ENCODE peak calls at places on chromosomes 13 and 19, in five cellular contexts. One of them, this sample, is unnamed.
A peak's percentile ranks its signal among the peaks of the same experiment; 100 is the strongest.

GRCh38 chr19:36059180-36059910 is 4.6 kb downstream of the WDR62 start:
- DNase-seq in ascending aorta: no peak
- DNase-seq in psoas muscle: no peak
- DNase-seq in fibroblast of the aortic adventitia: no peak
- DNase-seq in adipocyte: no peak
- DNase-seq in this sample: no peak

GRCh38 chr19:3285647-3286176 is 61.3 kb downstream of the CELF5 start:
- DNase-seq in ascending aorta: no peak
- DNase-seq in psoas muscle: no peak
- DNase-seq in fibroblast of the aortic adventitia: no peak
- DNase-seq in adipocyte: no peak
- DNase-seq in this sample: peak; percentile 35

GRCh38 chr19:50050406-50051223 is 24.8 kb downstream of the ZNF473 start:
- DNase-seq in ascending aorta: peak; percentile 85
- DNase-seq in psoas muscle: peak; percentile 84
- DNase-seq in fibroblast of the aortic adventitia: peak; percentile 61
- DNase-seq in adipocyte: peak; percentile 97
- DNase-seq in this sample: peak; percentile 78

GRCh38 chr13:93529961-93530360 is 303.4 kb downstream of the GPC6 start:
- DNase-seq in ascending aorta: no peak
- DNase-seq in psoas muscle: no peak
- DNase-seq in fibroblast of the aortic adventitia: no peak
- DNase-seq in adipocyte: no peak
- DNase-seq in this sample: peak; percentile 44

GRCh38 chr13:104641309-104641708 is 1575.1 kb upstream of the SLC10A2 start:
- DNase-seq in ascending aorta: no peak
- DNase-seq in psoas muscle: no peak
- DNase-seq in fibroblast of the aortic adventitia: no peak
- DNase-seq in adipocyte: peak; percentile 35
- DNase-seq in this sample: peak; percentile 41

GRCh38 chr13:25719666-25720065 is 332.1 kb downstream of the SHISA2 start:
- DNase-seq in ascending aorta: no peak
- DNase-seq in psoas muscle: no peak
- DNase-seq in fibroblast of the aortic adventitia: no peak
- DNase-seq in adipocyte: no peak
- DNase-seq in this sample: no peak

GRCh38 chr13:50255639-50256038 is 240.4 kb downstream of the KCNRG start:
- DNase-seq in ascending aorta: no peak
- DNase-seq in psoas muscle: no peak
- DNase-seq in fibroblast of the aortic adventitia: no peak
- DNase-seq in adipocyte: peak; percentile 24
- DNase-seq in this sample: peak; percentile 20

GRCh38 chr19:33239223-33239975 is 13.7 kb upstream of the SLC7A10 start:
- DNase-seq in ascending aorta: no peak
- DNase-seq in psoas muscle: no peak
- DNase-seq in fibroblast of the aortic adventitia: no peak
- DNase-seq in adipocyte: no peak
- DNase-seq in this sample: no peak

GRCh38 chr13:24267283-24267682 is 42.1 kb upstream of the C1QTNF9 start:
- DNase-seq in ascending aorta: no peak
- DNase-seq in psoas muscle: no peak
- DNase-seq in fibroblast of the aortic adventitia: peak; percentile 65
- DNase-seq in adipocyte: no peak
- DNase-seq in this sample: no peak

GRCh38 chr13:50687545-50687944 is 155.9 kb downstream of the DLEU7 start:
- DNase-seq in ascending aorta: no peak
- DNase-seq in psoas muscle: no peak
- DNase-seq in fibroblast of the aortic adventitia: no peak
- DNase-seq in adipocyte: no peak
- DNase-seq in this sample: no peak

GRCh38 chr13:29521336-29521735 is 74.2 kb downstream of the SLC7A1 start:
- DNase-seq in ascending aorta: no peak
- DNase-seq in psoas muscle: no peak
- DNase-seq in fibroblast of the aortic adventitia: no peak
- DNase-seq in adipocyte: no peak
- DNase-seq in this sample: no peak

GRCh38 chr19:19098703-19099632 is 35.2 kb downstream of the SLC25A42 start:
- DNase-seq in ascending aorta: no peak
- DNase-seq in psoas muscle: no peak
- DNase-seq in fibroblast of the aortic adventitia: no peak
- DNase-seq in adipocyte: peak; percentile 14
- DNase-seq in this sample: no peak

GRCh38 chr19:46015080-46015960 is 7.5 kb downstream of the PGLYRP1 start:
- DNase-seq in ascending aorta: no peak
- DNase-seq in psoas muscle: peak; percentile 54
- DNase-seq in fibroblast of the aortic adventitia: no peak
- DNase-seq in adipocyte: peak; percentile 48
- DNase-seq in this sample: peak; percentile 17

GRCh38 chr19:48290923-48291700 is 21.2 kb downstream of the ZNF114 start:
- DNase-seq in ascending aorta: peak; percentile 86
- DNase-seq in psoas muscle: peak; percentile 87
- DNase-seq in fibroblast of the aortic adventitia: peak; percentile 91
- DNase-seq in adipocyte: peak; percentile 89
- DNase-seq in this sample: peak; percentile 78
- H3K4me3 ChIP-seq in ascending aorta: peak overlapping the region; percentile 45
- H3K4me3 ChIP-seq in psoas muscle: peak overlapping the region; percentile 53
- H3K4me3 ChIP-seq in fibroblast of the aortic adventitia: peak overlapping the region; percentile 67
- H3K4me3 ChIP-seq in adipocyte: peak overlapping the region; percentile 78
- H3K4me3 ChIP-seq in this sample: peak overlapping the region; percentile 60

DNA sequence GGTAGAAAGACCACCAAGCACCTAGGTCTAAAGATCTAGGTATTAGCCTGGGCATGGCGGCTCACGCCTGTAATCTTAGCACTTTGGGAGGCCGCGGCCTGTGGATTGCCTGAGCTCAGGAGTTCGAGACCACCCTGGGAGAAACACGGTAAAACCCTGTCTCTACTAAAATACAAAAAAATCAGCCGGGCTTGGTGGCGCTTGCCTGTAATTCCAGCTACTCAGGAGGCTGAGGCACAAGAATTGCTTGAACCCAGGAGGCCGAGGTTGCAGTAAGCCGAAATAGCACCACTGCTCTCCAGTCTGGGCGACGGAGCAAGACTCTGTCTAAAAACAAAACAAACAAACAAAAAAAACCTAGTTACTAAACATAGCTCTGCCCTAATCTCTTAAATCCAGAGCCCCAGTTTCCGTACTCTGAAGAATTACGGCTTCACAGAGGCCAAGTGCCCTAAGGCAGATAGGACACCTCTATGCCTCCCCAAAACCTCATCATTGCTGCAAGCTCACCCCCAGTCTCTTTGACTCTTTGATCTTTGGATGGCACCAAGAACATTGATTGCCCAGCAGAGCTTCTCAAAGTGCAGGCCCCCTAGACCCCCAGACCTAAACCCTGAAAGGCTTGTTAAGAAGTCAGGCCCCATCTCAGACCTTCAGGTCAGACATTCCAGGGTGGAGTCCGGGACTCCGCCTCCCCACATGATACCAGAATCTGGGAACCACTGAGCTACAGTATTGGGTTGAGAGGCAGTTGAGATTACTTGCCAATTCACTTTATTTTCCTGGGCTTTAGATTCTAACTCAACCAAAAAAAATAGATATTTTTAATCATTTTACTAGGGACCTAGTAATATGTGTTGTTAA is 2.8 kb downstream of the COL4A2 start:
- DNase-seq in ascending aorta: peak; percentile 59
- DNase-seq in psoas muscle: no peak
- DNase-seq in fibroblast of the aortic adventitia: no peak
- DNase-seq in adipocyte: no peak
- DNase-seq in this sample: no peak
- H3K4me3 ChIP-seq in ascending aorta: peak overlapping the region; percentile 84
- H3K4me3 ChIP-seq in psoas muscle: peak overlapping the region; percentile 77
- H3K4me3 ChIP-seq in fibroblast of the aortic adventitia: no peak overlapping the region
- H3K4me3 ChIP-seq in adipocyte: peak overlapping the region; percentile 92
- H3K4me3 ChIP-seq in this sample: no peak overlapping the region

GRCh38 chr19:30856376-30856775 is 484.2 kb downstream of the ZNF536 start:
- DNase-seq in ascending aorta: no peak
- DNase-seq in psoas muscle: no peak
- DNase-seq in fibroblast of the aortic adventitia: no peak
- DNase-seq in adipocyte: no peak
- DNase-seq in this sample: no peak

GRCh38 chr19:30855475-30855874 is 483.3 kb downstream of the ZNF536 start:
- DNase-seq in ascending aorta: no peak
- DNase-seq in psoas muscle: no peak
- DNase-seq in fibroblast of the aortic adventitia: no peak
- DNase-seq in adipocyte: no peak
- DNase-seq in this sample: no peak

GRCh38 chr19:30857388-30857787 is 485.2 kb downstream of the ZNF536 start:
- DNase-seq in ascending aorta: no peak
- DNase-seq in psoas muscle: no peak
- DNase-seq in fibroblast of the aortic adventitia: no peak
- DNase-seq in adipocyte: no peak
- DNase-seq in this sample: no peak

GRCh38 chr19:30856786-30857185 is 484.6 kb downstream of the ZNF536 start:
- DNase-seq in ascending aorta: no peak
- DNase-seq in psoas muscle: no peak
- DNase-seq in fibroblast of the aortic adventitia: no peak
- DNase-seq in adipocyte: no peak
- DNase-seq in this sample: no peak

DNA sequence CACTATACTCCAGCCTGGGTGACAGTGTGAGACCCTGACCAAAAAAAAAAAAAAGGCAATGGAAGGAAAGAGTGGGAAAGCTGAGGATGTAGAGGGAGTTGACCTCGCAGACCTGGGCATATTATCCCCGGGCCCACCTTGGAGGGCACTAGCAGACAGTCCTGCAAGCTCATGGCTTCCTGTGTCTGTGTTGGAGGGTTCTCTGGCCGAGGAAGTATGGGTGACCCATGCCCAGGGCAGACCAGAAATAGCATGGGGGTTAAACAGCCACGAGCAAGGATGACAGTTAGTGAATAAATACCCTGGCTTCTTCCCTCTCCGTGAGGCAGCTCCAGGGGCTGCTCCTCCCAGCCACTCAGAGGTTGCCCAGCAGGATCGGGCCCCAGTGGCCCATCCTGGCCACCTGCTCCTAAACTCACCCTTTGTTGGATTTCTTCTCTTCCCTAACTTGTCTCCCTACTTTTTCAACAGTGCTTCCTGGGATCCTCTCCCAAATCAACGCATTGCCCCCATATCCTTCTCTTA is 485.8 kb downstream of the ZNF536 start:
- DNase-seq in ascending aorta: peak; percentile 34
- DNase-seq in psoas muscle: no peak
- DNase-seq in fibroblast of the aortic adventitia: no peak
- DNase-seq in adipocyte: no peak
- DNase-seq in this sample: no peak
- H3K4me3 ChIP-seq in ascending aorta: no peak overlapping the region
- H3K4me3 ChIP-seq in psoas muscle: no peak overlapping the region
- H3K4me3 ChIP-seq in fibroblast of the aortic adventitia: no peak overlapping the region
- H3K4me3 ChIP-seq in adipocyte: no peak overlapping the region
- H3K4me3 ChIP-seq in this sample: no peak overlapping the region

GRCh38 chr13:30863231-30863630 is 42.8 kb upstream of the MEDAG start:
- DNase-seq in ascending aorta: peak; percentile 61
- DNase-seq in psoas muscle: no peak
- DNase-seq in fibroblast of the aortic adventitia: no peak
- DNase-seq in adipocyte: no peak
- DNase-seq in this sample: no peak
- H3K4me3 ChIP-seq in ascending aorta: no peak overlapping the region
- H3K4me3 ChIP-seq in psoas muscle: peak overlapping the region; percentile 46
- H3K4me3 ChIP-seq in fibroblast of the aortic adventitia: no peak overlapping the region
- H3K4me3 ChIP-seq in adipocyte: no peak overlapping the region
- H3K4me3 ChIP-seq in this sample: no peak overlapping the region

DNA sequence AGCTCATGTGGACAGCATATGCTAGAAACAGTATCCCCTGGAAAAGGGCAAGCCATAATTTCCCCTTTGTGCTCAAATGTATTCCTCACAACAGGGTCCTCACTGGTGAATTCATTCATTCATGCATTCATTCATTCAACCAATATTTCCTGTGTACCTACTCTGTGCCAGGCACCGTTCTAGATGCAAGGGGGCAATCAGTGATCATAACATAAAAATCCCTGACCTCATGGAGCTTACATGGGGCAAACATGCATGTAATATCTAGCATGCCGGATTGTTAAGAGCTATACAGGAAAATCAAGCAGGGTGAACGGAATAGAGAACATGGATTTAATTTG is 2.6 kb downstream of the RANBP3 start:
- DNase-seq in ascending aorta: no peak
- DNase-seq in psoas muscle: no peak
- DNase-seq in fibroblast of the aortic adventitia: no peak
- DNase-seq in adipocyte: no peak
- DNase-seq in this sample: no peak
- H3K4me3 ChIP-seq in ascending aorta: no peak overlapping the region
- H3K4me3 ChIP-seq in psoas muscle: no peak overlapping the region
- H3K4me3 ChIP-seq in fibroblast of the aortic adventitia: no peak overlapping the region
- H3K4me3 ChIP-seq in adipocyte: no peak overlapping the region
- H3K4me3 ChIP-seq in this sample: no peak overlapping the region

GRCh38 chr19:1455336-1456120 is 5.6 kb downstream of the APC2 start:
- DNase-seq in ascending aorta: no peak
- DNase-seq in psoas muscle: no peak
- DNase-seq in fibroblast of the aortic adventitia: peak; percentile 56
- DNase-seq in adipocyte: peak; percentile 63
- DNase-seq in this sample: peak; percentile 55
- H3K4me3 ChIP-seq in ascending aorta: no peak overlapping the region
- H3K4me3 ChIP-seq in psoas muscle: no peak overlapping the region
- H3K4me3 ChIP-seq in fibroblast of the aortic adventitia: no peak overlapping the region
- H3K4me3 ChIP-seq in adipocyte: no peak overlapping the region
- H3K4me3 ChIP-seq in this sample: no peak overlapping the region

GRCh38 chr13:82330499-82330898 is 1551.8 kb downstream of the SLITRK1 start:
- DNase-seq in ascending aorta: no peak
- DNase-seq in psoas muscle: no peak
- DNase-seq in fibroblast of the aortic adventitia: peak; percentile 6
- DNase-seq in adipocyte: peak; percentile 20
- DNase-seq in this sample: no peak
- H3K4me3 ChIP-seq in ascending aorta: no peak overlapping the region
- H3K4me3 ChIP-seq in psoas muscle: no peak overlapping the region
- H3K4me3 ChIP-seq in fibroblast of the aortic adventitia: no peak overlapping the region
- H3K4me3 ChIP-seq in adipocyte: no peak overlapping the region
- H3K4me3 ChIP-seq in this sample: no peak overlapping the region